ENCODE peak calls at places on chromosomes 11 and 22, in eight cellular contexts. S is AG04450, P is GM23248, Y is fibroblast of lung, H is cardiac muscle cell, R is H9, Q is esophagus squamous epithelium, D is right lobe of liver. W is an unnamed sample. For H3K27me3, the result is how much of the 10 kb centered on the place peaks cover.

GRCh38 chr11:109203176-109203575 is 218.8 kb upstream of the C11orf87 start:
- DNase-seq in S (no peak), P (no peak), Y (no peak), H (no peak), R (no peak), Q (no peak), D (no peak), W (no peak)

GRCh38 chr11:108534274-108534882 is 36.2 kb upstream of the POGLUT3 start:
- DNase-seq in S (no peak), P (no peak), Y (no peak), H (no peak), R (no peak), Q (no peak), D (no peak), W (no peak)

GRCh38 chr11:24531528-24531927 is 34.7 kb downstream of the LUZP2 start:
- DNase-seq in S (no peak), P (no peak), Y (no peak), H (no peak), R (no peak), Q (no peak), D (no peak), W (no peak)

GRCh38 chr11:2301631-2302272 is at the start of the genes C11orf21 and TSPAN32:
- DNase-seq in S (no peak), P (no peak), Y (peak), H (peak), R (no peak), Q (no peak), D (no peak), W (peak)

GRCh38 chr11:17538731-17539130 is 5.5 kb downstream of the USH1C start:
- DNase-seq in S (no peak), P (no peak), Y (no peak), H (no peak), R (no peak), Q (no peak), D (no peak), W (no peak)

GRCh38 chr22:20205964-20206708 is 55.3 kb upstream of the CCDC188 start:
- DNase-seq in S (peak), P (peak), Y (peak), H (peak), R (peak), Q (no peak), D (peak), W (peak)

GRCh38 chr11:46920709-46921108 is 2.4 kb upstream of the LRP4 start:
- DNase-seq in S (peak), P (peak), Y (peak), H (no peak), R (no peak), Q (no peak), D (no peak), W (peak)

GRCh38 chr11:80146231-80146630 is 705.4 kb upstream of the TENM4 start:
- DNase-seq in S (no peak), P (no peak), Y (no peak), H (no peak), R (no peak), Q (no peak), D (no peak), W (no peak)

GRCh38 chr11:44404323-44404705 is 94.4 kb upstream of the ALX4 start:
- DNase-seq in S (no peak), P (no peak), Y (no peak), H (no peak), R (no peak), Q (no peak), D (no peak), W (no peak)

GRCh38 chr11:10032991-10033390 is 261.0 kb downstream of the SBF2 start:
- DNase-seq in S (no peak), P (peak), Y (no peak), H (no peak), R (no peak), Q (no peak), D (no peak), W (no peak)

GRCh38 chr11:83543918-83544491 is 257.8 kb upstream of the CCDC90B start:
- DNase-seq in S (no peak), P (no peak), Y (no peak), H (no peak), R (no peak), Q (no peak), D (no peak), W (no peak)

GRCh38 chr22:47759909-47760308 is 997.5 kb downstream of the TBC1D22A start:
- DNase-seq in S (no peak), P (no peak), Y (no peak), H (no peak), R (no peak), Q (no peak), D (no peak), W (no peak)

GRCh38 chr11:70668204-70669202 is 270.2 kb downstream of the CTTN start:
- DNase-seq in S (no peak), P (no peak), Y (no peak), H (no peak), R (no peak), Q (no peak), D (no peak), W (no peak)

GRCh38 chr11:2473361-2474058 is 28.7 kb downstream of the KCNQ1 start:
- DNase-seq in S (no peak), P (no peak), Y (no peak), H (no peak), R (peak), Q (no peak), D (no peak), W (no peak)

GRCh38 chr11:128061321-128061871 is 526.0 kb downstream of the ETS1 start:
- DNase-seq in S (no peak), P (no peak), Y (peak), H (no peak), R (no peak), Q (no peak), D (no peak), W (no peak)

GRCh38 chr11:116499396-116500001 is 273.3 kb downstream of the BUD13 start:
- DNase-seq in S (no peak), P (peak), Y (peak), H (peak), R (peak), Q (no peak), D (peak), W (peak)

GRCh38 chr11:17531071-17531817 is 13.0 kb downstream of the USH1C start:
- DNase-seq in S (no peak), P (no peak), Y (no peak), H (no peak), R (no peak), Q (no peak), D (no peak), W (no peak)

GRCh38 chr11:71446942-71447688 is 1.1 kb downstream of the DHCR7 start:
- DNase-seq in S (peak), P (peak), Y (peak), H (no peak), R (no peak), Q (no peak), D (no peak), W (no peak)

GRCh38 chr11:7088921-7089320 is at the start of gene RBMXL2:
- DNase-seq in S (no peak), P (no peak), Y (no peak), H (no peak), R (peak), Q (no peak), D (no peak), W (no peak)

GRCh38 chr11:109644158-109644557 is 222.2 kb downstream of the C11orf87 start:
- DNase-seq in S (no peak), P (peak), Y (no peak), H (peak), R (no peak), Q (no peak), D (no peak), W (no peak)

GRCh38 chr11:67265633-67266423 is 445 bp upstream of the GRK2 start:
- DNase-seq in S (no peak), P (peak), Y (peak), H (peak), R (peak), Q (no peak), D (peak), W (peak)

GRCh38 chr11:75319035-75319877 is 32.2 kb downstream of the ARRB1 start:
- DNase-seq in S (no peak), P (peak), Y (no peak), H (no peak), R (no peak), Q (no peak), D (no peak), W (no peak)

GRCh38 chr22:35220221-35220620 is 37.1 kb upstream of the HMGXB4 start:
- DNase-seq in S (no peak), P (no peak), Y (no peak), H (no peak), R (no peak), Q (no peak), D (no peak), W (no peak)

GRCh38 chr11:61533401-61533800 is 24.9 kb downstream of the LRRC10B start:
- DNase-seq in S (no peak), P (no peak), Y (no peak), H (no peak), R (no peak), Q (no peak), D (no peak), W (no peak)

GRCh38 chr11:61531033-61531432 is 22.5 kb downstream of the LRRC10B start:
- DNase-seq in S (no peak), P (no peak), Y (no peak), H (no peak), R (no peak), Q (no peak), D (peak), W (no peak)

GRCh38 chr11:61532136-61533038 is 23.8 kb downstream of the LRRC10B start:
- DNase-seq in S (no peak), P (peak), Y (no peak), H (peak), R (peak), Q (no peak), D (peak), W (peak)

GRCh38 chr11:61534025-61534900 is 25.7 kb downstream of the LRRC10B start:
- DNase-seq in S (no peak), P (no peak), Y (no peak), H (no peak), R (no peak), Q (no peak), D (no peak), W (no peak)

DNA sequence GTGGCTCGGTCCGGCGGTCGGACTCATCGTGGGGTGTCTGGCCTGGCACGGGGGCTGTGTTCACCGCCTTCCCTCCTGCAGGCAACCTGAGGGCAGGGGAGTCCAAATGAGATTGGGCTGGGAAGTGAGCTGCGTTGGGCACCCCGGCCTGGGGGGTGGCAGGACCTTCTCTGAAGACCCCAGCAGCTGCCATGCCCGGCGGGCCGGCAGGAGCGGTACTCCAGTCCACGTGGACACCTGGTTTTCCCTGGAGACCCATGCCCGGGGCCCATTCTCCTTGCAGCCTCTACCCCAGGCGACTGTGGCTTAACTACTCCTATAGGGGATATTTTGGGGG is 24.5 kb downstream of the LRRC10B start:
- DNase-seq in S (no peak), P (no peak), Y (no peak), H (no peak), R (no peak), Q (no peak), D (no peak), W (no peak)
- H3K27me3 ChIP-seq in S (half or more), P (under half), Y (under half), H (under half), R (under half), Q (under half), D (under half), W (half or more)

GRCh38 chr22:45092644-45093043 is 71.1 kb upstream of the NUP50 start:
- DNase-seq in S (no peak), P (no peak), Y (no peak), H (no peak), R (no peak), Q (no peak), D (no peak), W (no peak)
- H3K27me3 ChIP-seq in S (under half), P (under half), Y (under half), H (under half), R (under half), Q (under half), D (under half), W (under half)

DNA sequence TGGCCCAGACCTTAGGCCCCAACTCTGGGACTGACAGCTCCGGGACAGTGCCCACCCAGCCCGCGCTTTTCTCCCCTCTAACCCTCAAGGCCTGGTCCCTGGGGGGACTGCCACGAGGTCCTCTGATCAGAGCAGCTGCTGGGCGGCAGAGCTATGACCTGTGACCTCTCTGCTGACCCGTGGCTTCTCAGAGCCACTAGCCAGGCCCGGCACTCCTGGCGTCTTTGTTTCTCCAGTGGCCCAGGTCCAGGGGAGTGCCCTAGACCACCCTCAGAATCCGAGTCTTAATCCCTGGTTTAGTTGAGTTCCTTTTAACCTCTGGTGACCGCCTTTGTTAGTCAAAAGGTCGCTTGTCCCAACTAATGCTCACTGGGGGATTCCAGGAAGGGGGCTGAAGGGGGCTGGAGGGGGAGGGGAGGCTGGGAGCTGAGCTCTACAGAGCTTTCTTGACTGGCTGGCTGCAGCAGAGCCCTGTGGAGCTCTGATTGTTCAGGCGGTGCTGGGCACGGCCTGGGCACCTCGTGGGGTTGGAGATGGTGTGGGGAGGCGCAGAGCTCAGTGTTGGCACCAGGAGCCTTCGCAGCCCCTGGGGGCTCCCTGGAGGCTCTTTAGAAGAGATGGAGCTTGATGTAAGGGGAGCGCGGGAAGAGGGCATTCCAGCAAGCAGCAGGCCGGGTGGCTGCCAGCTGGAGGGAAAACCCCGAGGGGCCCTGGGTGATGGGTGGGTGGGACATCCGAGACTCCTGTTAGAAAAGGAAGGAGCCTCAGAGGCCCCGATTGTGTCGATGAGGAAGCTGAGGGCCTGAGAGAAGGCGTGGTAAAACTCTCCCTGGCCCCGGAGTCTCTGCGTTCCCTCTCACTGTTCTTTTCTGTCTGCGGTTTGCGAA is 1.4 kb downstream of the FBLN1 start:
- DNase-seq in S (no peak), P (peak), Y (peak), H (no peak), R (peak), Q (no peak), D (no peak), W (peak)
- H3K27me3 ChIP-seq in S (under half), P (under half), Y (under half), H (under half), R (under half), Q (under half), D (under half), W (under half)

DNA sequence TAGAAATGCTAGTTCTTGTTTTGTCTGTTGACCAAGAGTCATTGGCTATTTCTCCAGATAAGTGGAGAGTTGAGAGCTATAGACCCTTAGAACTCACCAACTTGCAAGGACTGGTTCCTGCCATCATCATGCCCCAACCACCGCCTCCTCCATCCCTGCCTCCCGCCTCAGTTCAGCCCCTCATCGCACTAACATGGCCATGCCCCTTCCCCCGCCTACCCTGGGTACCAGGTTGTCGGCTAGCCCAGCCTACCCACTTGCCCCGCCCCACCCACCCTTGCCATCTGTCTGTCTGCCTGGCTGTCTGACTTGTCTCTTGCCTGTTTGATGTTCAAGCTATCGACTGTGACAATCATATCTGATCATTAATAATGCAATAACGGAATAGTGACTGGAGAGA is 154.1 kb downstream of the TRIM29 start:
- DNase-seq in S (no peak), P (no peak), Y (no peak), H (no peak), R (no peak), Q (no peak), D (no peak), W (no peak)
- H3K27me3 ChIP-seq in S (under half), P (half or more), Y (under half), H (under half), R (under half), Q (under half), D (under half), W (under half)

W was measured in SJSA1.